ENCODE peak calls at places on chromosomes 3 and 15, in five cellular contexts. K is GM12891, X is occipital lobe, F is left colon, T is Daoy. V is an unnamed sample.

GRCh38 chr3:27629381-27629780 is 92.7 kb downstream of the EOMES start:
- DNase-seq in F (no peak), T (no peak), K (no peak), X (no peak), V (no peak)

GRCh38 chr3:10443791-10444429 is 61.5 kb downstream of the ATP2B2 start:
- DNase-seq in X (no peak), F (no peak), K (no peak), T (no peak), V (no peak)

GRCh38 chr3:125051205-125051604 is 4.6 kb downstream of the HEG1 start:
- DNase-seq in F (no peak), K (no peak), X (no peak), T (no peak), V (no peak)

GRCh38 chr3:16658004-16658932 is 53.0 kb upstream of the DAZL start:
- DNase-seq in X (no peak), F (no peak), T (no peak), K (no peak), V (peak; percentile 25)

GRCh38 chr3:189317911-189318310 is 146.1 kb downstream of the TPRG1 start:
- DNase-seq in T (no peak), X (no peak), F (peak; percentile 30), K (no peak), V (no peak)

GRCh38 chr3:123076496-123077418 is 9.9 kb downstream of the PDIA5 start:
- DNase-seq in F (no peak), K (no peak), X (no peak), T (no peak), V (no peak)

GRCh38 chr3:73719877-73720276 is 95.1 kb upstream of the PDZRN3 start:
- DNase-seq in F (peak; percentile 52), K (no peak), X (no peak), T (no peak), V (no peak)

GRCh38 chr15:74121040-74121439 is 9.3 kb upstream of the ISLR2 start:
- DNase-seq in T (no peak), X (no peak), F (no peak), K (no peak), V (no peak)

GRCh38 chr15:42730135-42730534 is 6.8 kb downstream of the CDAN1 start:
- DNase-seq in F (no peak), X (no peak), K (no peak), T (no peak), V (no peak)

GRCh38 chr15:80160570-80161156 is 7.9 kb downstream of the FAH start:
- DNase-seq in F (peak; percentile 53), K (peak; percentile 44), T (peak; percentile 89), X (no peak), V (no peak)

V was measured in glutamatergic neuron.